ENCODE peak calls at places on chromosome 9, in seven cellular contexts. G is stimulated activated CD4-positive, alpha-beta T cell treated with anti-CD3 and anti-CD28 coated beads, Interleukin-2, amount 100 ng/mL, for 4 hours; H is right lobe of liver; D is A549; L is BJ; R is mesothelial cell of epicardium; X is activated naive CD8-positive, alpha-beta T cell treated with anti-CD3 and anti-CD28 coated beads for 36 hours. W is an unnamed sample.

GRCh38 chr9:739362-739761 is 102.1 kb upstream of the DMRT1 start:
- DNase-seq in G (no peak), H (no peak), D (no peak), L (no peak), R (no peak), X (no peak), W (no peak)

GRCh38 chr9:90860382-90860781 is 58.8 kb downstream of the SYK start:
- DNase-seq in G (no peak), H (no peak), D (no peak), L (no peak), R (no peak), X (no peak), W (no peak)

GRCh38 chr9:16982780-16983179 is 112.3 kb upstream of the BNC2 start:
- DNase-seq in G (no peak), H (no peak), D (no peak), L (no peak), R (no peak), X (no peak), W (no peak)

GRCh38 chr9:80233102-80233843 is 661.5 kb downstream of the TLE4 start:
- DNase-seq in G (no peak), H (no peak), D (no peak), L (no peak), R (no peak), X (no peak), W (no peak)

GRCh38 chr9:131008086-131008485 is 888 bp upstream of the LAMC3 start:
- DNase-seq in G (no peak), H (no peak), D (no peak), L (no peak), R (no peak), X (no peak), W (no peak)

GRCh38 chr9:132638240-132638639 is 31.5 kb downstream of the DDX31 start:
- DNase-seq in G (no peak), H (no peak), D (no peak), L (no peak), R (no peak), X (no peak), W (no peak)

GRCh38 chr9:33117306-33117705 is 40.8 kb upstream of the SMU1 start:
- DNase-seq in G (no peak), H (no peak), D (no peak), L (no peak), R (no peak), X (no peak), W (no peak)

GRCh38 chr9:109411069-109411761 is 86.9 kb downstream of the PTPN3 start:
- DNase-seq in G (no peak), H (no peak), D (no peak), L (no peak), R (no peak), X (peak), W (no peak)

GRCh38 chr9:82680179-82680935 is 382.6 kb downstream of the RASEF start:
- DNase-seq in G (no peak), H (no peak), D (no peak), L (no peak), R (no peak), X (no peak), W (no peak)

GRCh38 chr9:101312661-101313060 is 72.1 kb downstream of the BAAT start:
- DNase-seq in G (no peak), H (no peak), D (no peak), L (no peak), R (no peak), X (no peak), W (no peak)

GRCh38 chr9:115114084-115114483 is 3.9 kb downstream of the TNC start:
- DNase-seq in G (no peak), H (no peak), D (no peak), L (no peak), R (no peak), X (no peak), W (no peak)

GRCh38 chr9:117075636-117076035 is 339.2 kb downstream of the ASTN2 start:
- DNase-seq in G (no peak), H (no peak), D (no peak), L (no peak), R (no peak), X (no peak), W (no peak)

GRCh38 chr9:126637002-126637849 is 23.5 kb downstream of the LMX1B start:
- DNase-seq in G (no peak), H (no peak), D (no peak), L (no peak), R (no peak), X (no peak), W (no peak)

GRCh38 chr9:2800385-2801179 is 43.3 kb downstream of the PUM3 start:
- DNase-seq in G (no peak), H (no peak), D (no peak), L (no peak), R (no peak), X (no peak), W (no peak)

GRCh38 chr9:27202056-27202455 is 93.0 kb downstream of the TEK start:
- DNase-seq in G (no peak), H (no peak), D (no peak), L (no peak), R (no peak), X (no peak), W (no peak)

GRCh38 chr9:104073770-104074133 is 20.4 kb upstream of the SMC2 start:
- DNase-seq in G (no peak), H (peak), D (no peak), L (no peak), R (no peak), X (no peak), W (no peak)

GRCh38 chr9:5441043-5441442 is 3.3 kb upstream of the PLGRKT start:
- DNase-seq in G (no peak), H (no peak), D (no peak), L (no peak), R (no peak), X (no peak), W (no peak)

W was measured in activated T-cell treated with anti-CD3 and anti-CD28 coated beads, Interleukin-2, amount 50 U/mL, for 4 hours.